ENCODE peak calls at places on chromosomes 2 and 18, in five cellular contexts. O is glutamatergic neuron, Y is ascending aorta, H is memory B cell, F is ELF-1. N is an unnamed sample.

GRCh38 chr2:75055820-75056675 is 97.6 kb downstream of the POLE4 start:
- DNase-seq in Y (no peak), H (no peak), O (no peak), F (peak; percentile 94), N (no peak)

GRCh38 chr2:12083081-12083569 is 336.7 kb downstream of the LPIN1 start:
- DNase-seq in F (peak; percentile 49), H (no peak), O (no peak), Y (no peak), N (no peak)

GRCh38 chr2:9207641-9208301 is 1.2 kb downstream of the ASAP2 start:
- DNase-seq in F (peak; percentile 49), H (no peak), O (no peak), Y (peak; percentile 66), N (no peak)

GRCh38 chr2:231931481-231931915 is 5.3 kb upstream of the NPPC start:
- DNase-seq in F (no peak), Y (no peak), H (no peak), O (no peak), N (no peak)

GRCh38 chr2:233021771-233022170 is 8.7 kb upstream of the NGEF start:
- DNase-seq in Y (no peak), H (no peak), F (no peak), O (no peak), N (no peak)

GRCh38 chr2:114261366-114261765 is 181.1 kb upstream of the DPP10 start:
- DNase-seq in F (peak; percentile 10), O (no peak), H (no peak), Y (no peak), N (no peak)

GRCh38 chr2:8993196-8993901 is 10.1 kb downstream of the MBOAT2 start:
- DNase-seq in H (no peak), O (no peak), Y (no peak), F (no peak), N (no peak)

GRCh38 chr2:14123436-14124103 is 508.9 kb upstream of the LRATD1 start:
- DNase-seq in F (no peak), O (no peak), H (no peak), Y (no peak), N (no peak)

GRCh38 chr18:48891721-48892120 is 59.0 kb downstream of the SMAD7 start:
- DNase-seq in H (no peak), F (no peak), O (no peak), Y (peak; percentile 19), N (no peak)

GRCh38 chr18:55515946-55516710 is 71.9 kb downstream of the TCF4 start:
- DNase-seq in H (no peak), Y (no peak), O (no peak), F (no peak), N (no peak)

GRCh38 chr2:120949027-120949956 is 213.6 kb downstream of the GLI2 start:
- DNase-seq in H (no peak), F (no peak), Y (no peak), O (no peak), N (no peak)

GRCh38 chr2:176491172-176491904 is 222.1 kb downstream of the MTX2 start:
- DNase-seq in O (no peak), F (peak; percentile 13), H (peak; percentile 12), Y (peak; percentile 63), N (no peak)

GRCh38 chr2:48287971-48288370 is 242.0 kb upstream of the STON1 start:
- DNase-seq in F (no peak), O (no peak), Y (no peak), H (peak; percentile 34), N (no peak)

GRCh38 chr2:212752730-212753351 is 214.2 kb upstream of the ERBB4 start:
- DNase-seq in H (no peak), O (no peak), F (peak; percentile 78), Y (no peak), N (no peak)

GRCh38 chr2:187543488-187543887 is 10.7 kb downstream of the TFPI start:
- DNase-seq in F (no peak), Y (no peak), H (no peak), O (no peak), N (no peak)

GRCh38 chr2:98479959-98480524 is 35.4 kb downstream of the INPP4A start:
- DNase-seq in Y (no peak), O (peak; percentile 56), H (no peak), F (peak; percentile 58), N (no peak)

GRCh38 chr2:183037660-183038340 is 457 bp downstream of the NCKAP1 start:
- DNase-seq in H (no peak), F (peak; percentile 47), Y (peak; percentile 75), O (peak; percentile 65), N (no peak)

GRCh38 chr2:85066874-85067351 is 66.3 kb upstream of the TCF7L1 start:
- DNase-seq in F (peak; percentile 96), H (peak; percentile 19), O (peak; percentile 91), Y (peak; percentile 85), N (peak; percentile 58)

GRCh38 chr2:102025016-102025491 is 33.3 kb downstream of the IL1R2 start:
- DNase-seq in H (no peak), F (no peak), Y (no peak), O (no peak), N (no peak)

GRCh38 chr2:33786881-33787280 is 187.8 kb upstream of the FAM98A start:
- DNase-seq in H (no peak), Y (no peak), O (no peak), F (no peak), N (no peak)

GRCh38 chr2:179239194-179239593 is 25.4 kb downstream of the SESTD1 start:
- DNase-seq in O (no peak), F (no peak), H (no peak), Y (no peak), N (no peak)

GRCh38 chr2:85754313-85755095 is 713 bp downstream of the ATOH8 start:
- DNase-seq in O (peak; percentile 74), H (peak; percentile 36), F (peak; percentile 72), Y (no peak), N (no peak)

GRCh38 chr2:75200140-75200985 is 1.0 kb upstream of the TACR1 start:
- DNase-seq in Y (peak; percentile 65), O (peak; percentile 72), H (no peak), F (peak; percentile 51), N (no peak)

GRCh38 chr2:40193670-40194026 is 258.2 kb downstream of the SLC8A1 start:
- DNase-seq in H (no peak), F (no peak), O (no peak), Y (no peak), N (no peak)

GRCh38 chr2:218884519-218884918 is 3.9 kb downstream of the WNT10A start:
- DNase-seq in O (no peak), H (no peak), F (no peak), Y (no peak), N (no peak)

N was measured in thoracic aorta.